ENCODE peak calls at places on chromosome 5, in five cellular contexts. G is cardiac fibroblast, M is body of pancreas, J is brain microvascular endothelial cell, E is fibroblast of villous mesenchyme. F is an unnamed sample.

GRCh38 chr5:135249658-135250057 is 149.4 kb downstream of the MACROH2A1 start:
- DNase-seq in M (no peak), E (no peak), J (peak; percentile 37), G (no peak), F (peak; percentile 55)

GRCh38 chr5:9387879-9388278 is 158.0 kb downstream of the SEMA5A start:
- DNase-seq in E (no peak), J (no peak), M (no peak), G (no peak), F (no peak)

GRCh38 chr5:91417219-91417618 is 34.1 kb upstream of the ARRDC3 start:
- DNase-seq in E (peak; percentile 92), M (no peak), J (no peak), G (peak; percentile 6), F (no peak)

GRCh38 chr5:1502046-1502736 is 21.6 kb downstream of the LPCAT1 start:
- DNase-seq in G (no peak), M (no peak), E (peak; percentile 46), J (no peak), F (no peak)

GRCh38 chr5:164296603-164297080 is 791.2 kb downstream of the MAT2B start:
- DNase-seq in J (no peak), E (no peak), M (no peak), G (peak; percentile 43), F (no peak)

GRCh38 chr5:59256331-59256730 is 637.2 kb downstream of the PDE4D start:
- DNase-seq in J (no peak), E (peak; percentile 18), M (no peak), G (no peak), F (no peak)

GRCh38 chr5:118253401-118254061 is 734.8 kb downstream of the DTWD2 start:
- DNase-seq in J (no peak), M (no peak), G (peak; percentile 0), E (no peak), F (no peak)

GRCh38 chr5:170554566-170555267 is 50.9 kb downstream of the KCNIP1 start:
- DNase-seq in G (peak; percentile 57), M (no peak), J (peak; percentile 7), E (peak; percentile 86), F (no peak)

GRCh38 chr5:122756263-122756911 is 18.5 kb upstream of the SNX2 start:
- DNase-seq in M (no peak), E (peak; percentile 48), J (peak; percentile 64), G (peak; percentile 91), F (peak; percentile 2)

GRCh38 chr5:90022002-90022710 is 387.4 kb downstream of the CETN3 start:
- DNase-seq in G (peak; percentile 75), M (no peak), E (no peak), J (peak; percentile 19), F (no peak)

GRCh38 chr5:168579987-168580508 is 880 bp upstream of the PANK3 start:
- DNase-seq in G (peak; percentile 7), J (peak; percentile 2), M (no peak), E (no peak), F (no peak)

GRCh38 chr5:124927735-124928134 is 181.3 kb upstream of the ZNF608 start:
- DNase-seq in J (peak; percentile 83), G (peak; percentile 62), E (no peak), M (no peak), F (peak; percentile 24)

GRCh38 chr5:39543335-39543734 is 118.6 kb upstream of the DAB2 start:
- DNase-seq in E (no peak), M (no peak), J (no peak), G (no peak), F (no peak)

GRCh38 chr5:136098171-136098570 is 34.5 kb upstream of the SMAD5 start:
- DNase-seq in G (no peak), E (no peak), J (no peak), M (no peak), F (no peak)

GRCh38 chr5:171898379-171898778 is 108.1 kb downstream of the FBXW11 start:
- DNase-seq in E (no peak), M (no peak), J (no peak), G (no peak), F (no peak)

GRCh38 chr5:150368526-150368925 is 11.0 kb downstream of the TCOF1 start:
- DNase-seq in E (no peak), J (no peak), G (no peak), M (no peak), F (no peak)

GRCh38 chr5:39517800-39518199 is 93.0 kb upstream of the DAB2 start:
- DNase-seq in E (peak; percentile 76), G (peak; percentile 87), J (peak; percentile 80), M (no peak), F (peak; percentile 89)

GRCh38 chr5:124649548-124650501 is 96.6 kb downstream of the ZNF608 start:
- DNase-seq in G (peak; percentile 94), E (peak; percentile 88), M (peak; percentile 65), J (peak; percentile 95), F (peak; percentile 91)

GRCh38 chr5:55857247-55857640 is 6.1 kb downstream of the IL31RA start:
- DNase-seq in M (no peak), E (no peak), J (no peak), G (no peak), F (no peak)

GRCh38 chr5:72280655-72281069 is 39.4 kb downstream of the MRPS27 start:
- DNase-seq in J (peak; percentile 61), G (peak; percentile 70), E (peak; percentile 79), M (no peak), F (peak; percentile 45)

GRCh38 chr5:135571210-135571609 is 7.6 kb downstream of the CXCL14 start:
- DNase-seq in J (no peak), G (no peak), M (no peak), E (no peak), F (no peak)

GRCh38 chr5:179128041-179128365 is 67.8 kb downstream of the ZNF354C start:
- DNase-seq in M (no peak), J (no peak), G (no peak), E (no peak), F (no peak)

GRCh38 chr5:150625164-150625535 is 15.3 kb upstream of the SYNPO start:
- DNase-seq in G (no peak), E (no peak), J (no peak), M (peak; percentile 56), F (no peak)

GRCh38 chr5:134053840-134054338 is 49.1 kb upstream of the VDAC1 start:
- DNase-seq in E (no peak), J (no peak), G (peak; percentile 73), M (no peak), F (no peak)

GRCh38 chr5:133145436-133146143 is 93.8 kb downstream of the HSPA4 start:
- DNase-seq in M (no peak), J (no peak), E (no peak), G (no peak), F (no peak)

GRCh38 chr5:166712447-166712846 is 1579.0 kb upstream of the WWC1 start:
- DNase-seq in G (no peak), E (no peak), J (no peak), M (no peak), F (no peak)

GRCh38 chr5:108461628-108462367 is 79.9 kb upstream of the FBXL17 start:
- DNase-seq in M (no peak), G (peak; percentile 49), J (peak; percentile 76), E (peak; percentile 35), F (peak; percentile 41)

GRCh38 chr5:14505310-14506140 is 76.1 kb upstream of the OTULINL start:
- DNase-seq in E (no peak), G (no peak), J (no peak), M (no peak), F (no peak)
- TF ChIP-seq CTCF in E (no peak), G (no peak), J (peak; percentile 32), M (no peak), F (peak; percentile 59)

DNA sequence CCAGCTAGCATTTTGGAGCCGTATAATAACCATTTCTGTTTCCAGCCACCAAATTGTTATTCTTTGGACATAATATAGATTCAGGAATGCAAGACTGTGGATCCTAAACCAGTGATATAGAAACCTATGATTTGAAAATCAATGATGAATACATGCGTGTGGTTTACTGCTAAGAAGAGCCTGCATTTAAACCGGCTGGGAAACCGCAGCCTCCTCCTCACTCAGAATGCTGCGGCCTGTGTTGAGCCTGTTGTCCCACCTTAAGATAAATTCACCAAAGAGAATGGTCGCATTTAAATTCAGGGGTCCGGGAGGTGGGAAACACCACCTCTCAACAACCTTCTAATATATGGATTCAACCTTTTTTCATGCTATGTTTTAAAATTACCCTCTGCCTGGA is 148.0 kb downstream of the MEF2C start:
- DNase-seq in M (no peak), E (no peak), J (no peak), G (no peak), F (no peak)
- TF ChIP-seq CTCF in M (no peak), E (no peak), J (no peak), G (no peak), F (no peak)

GRCh38 chr5:141245250-141245717 is at the start of gene PCDHB15:
- DNase-seq in G (peak; percentile 4), E (peak; percentile 3), J (no peak), M (no peak), F (no peak)
- TF ChIP-seq CTCF in G (no peak), E (no peak), J (no peak), M (no peak), F (peak; percentile 64)

GRCh38 chr5:35166043-35166442 is 64.2 kb downstream of the PRLR start:
- DNase-seq in M (no peak), G (no peak), E (no peak), J (no peak), F (no peak)
- TF ChIP-seq CTCF in M (no peak), G (peak; percentile 37), E (peak; percentile 30), J (peak; percentile 29), F (peak; percentile 75)

GRCh38 chr5:148829248-148829594 is 2.8 kb downstream of the ADRB2 start:
- DNase-seq in G (no peak), M (no peak), J (no peak), E (no peak), F (no peak)

GRCh38 chr5:148830220-148830619 is 3.8 kb downstream of the ADRB2 start:
- DNase-seq in M (no peak), G (no peak), J (no peak), E (no peak), F (no peak)

GRCh38 chr5:148827723-148828122 is 1.3 kb downstream of the ADRB2 start:
- DNase-seq in M (no peak), G (no peak), E (no peak), J (no peak), F (no peak)

GRCh38 chr5:148829734-148830133 is 3.3 kb downstream of the ADRB2 start:
- DNase-seq in M (no peak), J (no peak), G (no peak), E (no peak), F (no peak)

GRCh38 chr5:148828461-148829247 is 2.2 kb downstream of the ADRB2 start:
- DNase-seq in G (no peak), J (no peak), M (no peak), E (no peak), F (no peak)
- TF ChIP-seq CTCF in G (no peak), J (peak; percentile 16), M (no peak), E (no peak), F (peak; percentile 20)

GRCh38 chr5:10455273-10455670 is 13.6 kb downstream of the ROPN1L start:
- DNase-seq in G (no peak), E (no peak), J (no peak), M (no peak), F (no peak)

GRCh38 chr5:10456583-10457562 is 15.2 kb downstream of the ROPN1L start:
- DNase-seq in G (peak; percentile 50), M (no peak), E (peak; percentile 56), J (no peak), F (peak; percentile 18)

GRCh38 chr5:10460252-10460906 is 18.7 kb downstream of the ROPN1L start:
- DNase-seq in G (peak; percentile 65), J (no peak), M (peak; percentile 72), E (no peak), F (no peak)

GRCh38 chr5:10459080-10460055 is 17.7 kb downstream of the ROPN1L start:
- DNase-seq in E (no peak), J (no peak), M (no peak), G (no peak), F (no peak)

GRCh38 chr5:10457682-10458574 is 16.2 kb downstream of the ROPN1L start:
- DNase-seq in G (peak; percentile 58), E (no peak), J (no peak), M (no peak), F (no peak)
- TF ChIP-seq CTCF in G (peak; percentile 10), E (no peak), J (peak; percentile 35), M (no peak), F (peak; percentile 17)

F was measured in HFFc6.